ENCODE peak calls at places on chromosomes 13 and 19, in nine cellular contexts. L is nucleus accumbens; K is fibroblast of the conjunctiva; Y is activated T-helper 1 cell treated with anti-CD3 and anti-CD28 coated beads, Interleukin-12 subunit alpha, Interleukin-12 subunit beta, Interleukin-2, Interleukin-4 antibody, amounts not matched to agents 30 ng/mL and 10 ng/mL and 1 ng/mL, durations not matched to agents 14 hours and 24 hours and 36 hours; U is T-helper 17 cell; O is NCI-H1105; W is NCI-H1092 treated with DMSO at 0.1 percent for 48 hours; J is ELF-1; G is central memory CD4-positive, alpha-beta T cell. I is an unnamed sample.

GRCh38 chr13:102983496-102983895 is 82.7 kb downstream of the SLC10A2 start:
- DNase-seq in O (no peak), U (no peak), G (no peak), Y (no peak), J (no peak), W (no peak), L (no peak), K (peak), I (no peak)

GRCh38 chr19:50565984-50566903 is 2.0 kb downstream of the LRRC4B start:
- DNase-seq in K (no peak), Y (no peak), O (no peak), J (no peak), G (no peak), L (peak), U (no peak), W (no peak), I (no peak)

GRCh38 chr13:21014666-21015170 is 46.7 kb downstream of the LATS2 start:
- DNase-seq in Y (no peak), J (no peak), W (no peak), O (no peak), G (no peak), K (peak), L (no peak), U (no peak), I (peak)

GRCh38 chr19:43470288-43470687 is 4.9 kb upstream of the LYPD3 start:
- DNase-seq in J (no peak), K (no peak), L (no peak), Y (no peak), U (peak), O (no peak), W (no peak), G (peak), I (no peak)

GRCh38 chr19:49145485-49146407 is 9.4 kb downstream of the HRC start:
- DNase-seq in J (peak), O (peak), G (peak), W (peak), Y (peak), U (peak), L (peak), K (peak), I (peak)

GRCh38 chr19:4390862-4391693 is 9.3 kb downstream of the SH3GL1 start:
- DNase-seq in G (no peak), O (no peak), U (no peak), J (no peak), W (no peak), K (no peak), L (no peak), Y (no peak), I (no peak)

GRCh38 chr19:1847684-1848398 is 442 bp downstream of the REXO1 start:
- DNase-seq in Y (no peak), G (no peak), O (peak), J (peak), W (peak), U (no peak), L (no peak), K (peak), I (no peak)

GRCh38 chr19:17091758-17092333 is 16.3 kb downstream of the MYO9B start:
- DNase-seq in U (no peak), W (no peak), Y (no peak), O (no peak), G (no peak), K (no peak), J (no peak), L (no peak), I (peak)

GRCh38 chr13:102704238-102704750 is 9.4 kb upstream of the METTL21C start:
- DNase-seq in W (no peak), U (no peak), O (no peak), Y (no peak), L (no peak), K (no peak), J (no peak), G (no peak), I (no peak)

GRCh38 chr13:111171629-111172028 is 56.5 kb downstream of the ARHGEF7 start:
- DNase-seq in L (no peak), G (no peak), K (no peak), Y (no peak), W (no peak), U (no peak), O (no peak), J (no peak), I (no peak)

GRCh38 chr19:35509861-35510625 is 3.4 kb downstream of the DMKN start:
- DNase-seq in U (peak), K (no peak), W (peak), G (peak), L (peak), J (peak), Y (peak), O (peak), I (peak)

GRCh38 chr19:843180-843835 is 2.5 kb downstream of the PRTN3 start:
- DNase-seq in U (no peak), Y (no peak), L (no peak), K (no peak), G (no peak), W (no peak), J (peak), O (no peak), I (no peak)

GRCh38 chr19:40713939-40714338 is 2.7 kb downstream of the COQ8B start:
- DNase-seq in G (no peak), O (no peak), U (no peak), L (no peak), J (no peak), Y (no peak), W (no peak), K (no peak), I (no peak)